ENCODE peak calls at places on chromosome 1, in four cellular contexts. One of them, this sample, is unnamed.
A peak's percentile ranks its signal among the peaks of the same experiment; 100 is the strongest.

GRCh38 chr1:34477632-34478141 is 277.2 kb upstream of the GJB5 start:
- DNase-seq in astrocyte of the spinal cord: no peak
- DNase-seq in aorta: no peak
- DNase-seq in pancreas: no peak
- DNase-seq in this sample: no peak

GRCh38 chr1:2439369-2439768 is 27.0 kb upstream of the PEX10 start:
- DNase-seq in astrocyte of the spinal cord: no peak
- DNase-seq in pancreas: no peak
- DNase-seq in aorta: no peak
- DNase-seq in this sample: no peak

GRCh38 chr1:240014051-240014450 is 77.6 kb upstream of the FMN2 start:
- DNase-seq in aorta: no peak
- DNase-seq in pancreas: no peak
- DNase-seq in astrocyte of the spinal cord: no peak
- DNase-seq in this sample: no peak

GRCh38 chr1:24294228-24294672 is 24.9 kb upstream of the GRHL3 start:
- DNase-seq in pancreas: no peak
- DNase-seq in astrocyte of the spinal cord: peak; percentile 92
- DNase-seq in aorta: no peak
- DNase-seq in this sample: no peak

GRCh38 chr1:168408531-168409242 is 128.0 kb downstream of the TBX19 start:
- DNase-seq in aorta: no peak
- DNase-seq in astrocyte of the spinal cord: peak; percentile 53
- DNase-seq in pancreas: no peak
- DNase-seq in this sample: no peak

GRCh38 chr1:159869607-159870006 is 7.2 kb upstream of the VSIG8 start:
- DNase-seq in astrocyte of the spinal cord: no peak
- DNase-seq in aorta: no peak
- DNase-seq in pancreas: no peak
- DNase-seq in this sample: no peak

GRCh38 chr1:180912801-180913616 is at the start of gene KIAA1614:
- DNase-seq in astrocyte of the spinal cord: peak; percentile 45
- DNase-seq in pancreas: no peak
- DNase-seq in aorta: peak; percentile 63
- DNase-seq in this sample: no peak

GRCh38 chr1:200877839-200878551 is 5.2 kb downstream of the GPR25 start:
- DNase-seq in astrocyte of the spinal cord: no peak
- DNase-seq in pancreas: no peak
- DNase-seq in aorta: peak; percentile 17
- DNase-seq in this sample: no peak

GRCh38 chr1:90879281-90879680 is 142.6 kb downstream of the ZNF644 start:
- DNase-seq in pancreas: no peak
- DNase-seq in aorta: no peak
- DNase-seq in astrocyte of the spinal cord: peak; percentile 8
- DNase-seq in this sample: no peak

GRCh38 chr1:52102336-52103013 is 39.4 kb upstream of the ZFYVE9 start:
- DNase-seq in astrocyte of the spinal cord: no peak
- DNase-seq in aorta: no peak
- DNase-seq in pancreas: no peak
- DNase-seq in this sample: no peak

GRCh38 chr1:56397811-56398231 is 181.5 kb downstream of the PLPP3 start:
- DNase-seq in astrocyte of the spinal cord: no peak
- DNase-seq in pancreas: no peak
- DNase-seq in aorta: no peak
- DNase-seq in this sample: no peak

GRCh38 chr1:205004296-205004813 is 38.7 kb upstream of the CNTN2 start:
- DNase-seq in astrocyte of the spinal cord: no peak
- DNase-seq in pancreas: no peak
- DNase-seq in aorta: no peak
- DNase-seq in this sample: no peak

GRCh38 chr1:21292991-21293536 is 2.8 kb upstream of the ECE1 start:
- DNase-seq in pancreas: no peak
- DNase-seq in astrocyte of the spinal cord: no peak
- DNase-seq in aorta: no peak
- DNase-seq in this sample: no peak

GRCh38 chr1:204848579-204848978 is 22.1 kb upstream of the NFASC start:
- DNase-seq in pancreas: no peak
- DNase-seq in astrocyte of the spinal cord: no peak
- DNase-seq in aorta: no peak
- DNase-seq in this sample: no peak

GRCh38 chr1:89070509-89070908 is 5.5 kb upstream of the GBP1 start:
- DNase-seq in astrocyte of the spinal cord: no peak
- DNase-seq in aorta: no peak
- DNase-seq in pancreas: no peak
- DNase-seq in this sample: no peak

GRCh38 chr1:16420719-16421118 is 16.5 kb downstream of the SPATA21 start:
- DNase-seq in astrocyte of the spinal cord: no peak
- DNase-seq in pancreas: no peak
- DNase-seq in aorta: no peak
- DNase-seq in this sample: no peak

GRCh38 chr1:44619261-44619900 is 54.9 kb downstream of the TMEM53 start:
- DNase-seq in pancreas: no peak
- DNase-seq in aorta: no peak
- DNase-seq in astrocyte of the spinal cord: peak; percentile 66
- DNase-seq in this sample: no peak

GRCh38 chr1:30807318-30808066 is 49.9 kb upstream of the LAPTM5 start:
- DNase-seq in pancreas: peak; percentile 53
- DNase-seq in aorta: no peak
- DNase-seq in astrocyte of the spinal cord: no peak
- DNase-seq in this sample: no peak

GRCh38 chr1:56286506-56286905 is 292.9 kb downstream of the PLPP3 start:
- DNase-seq in aorta: no peak
- DNase-seq in pancreas: no peak
- DNase-seq in astrocyte of the spinal cord: no peak
- DNase-seq in this sample: no peak

GRCh38 chr1:208059328-208060017 is 148.5 kb upstream of the CD34 start:
- DNase-seq in astrocyte of the spinal cord: no peak
- DNase-seq in pancreas: no peak
- DNase-seq in aorta: no peak
- DNase-seq in this sample: peak; percentile 39

GRCh38 chr1:32764826-32765545 is 52.2 kb downstream of the YARS1 start:
- DNase-seq in astrocyte of the spinal cord: no peak
- DNase-seq in aorta: no peak
- DNase-seq in pancreas: peak; percentile 44
- DNase-seq in this sample: no peak

GRCh38 chr1:167107456-167107855 is 13.6 kb downstream of the STYXL2 start:
- DNase-seq in astrocyte of the spinal cord: peak; percentile 38
- DNase-seq in aorta: no peak
- DNase-seq in pancreas: no peak
- DNase-seq in this sample: no peak

GRCh38 chr1:164733070-164733469 is 174.1 kb downstream of the PBX1 start:
- DNase-seq in astrocyte of the spinal cord: peak; percentile 76
- DNase-seq in aorta: no peak
- DNase-seq in pancreas: no peak
- DNase-seq in this sample: no peak

GRCh38 chr1:48680411-48681035 is 96.2 kb downstream of the BEND5 start:
- DNase-seq in pancreas: no peak
- DNase-seq in aorta: no peak
- DNase-seq in astrocyte of the spinal cord: no peak
- DNase-seq in this sample: peak; percentile 76

GRCh38 chr1:195745170-195746009 is 862.9 kb downstream of the KCNT2 start:
- DNase-seq in pancreas: no peak
- DNase-seq in astrocyte of the spinal cord: no peak
- DNase-seq in aorta: no peak
- DNase-seq in this sample: no peak

GRCh38 chr1:172143384-172144025 is 277.0 kb upstream of the C1orf105 start:
- DNase-seq in astrocyte of the spinal cord: peak; percentile 89
- DNase-seq in aorta: no peak
- DNase-seq in pancreas: no peak
- DNase-seq in this sample: no peak

This sample was measured in right lobe of liver.